ENCODE peak calls at places on chromosomes 5 and 9, in six cellular contexts. A is kidney, R is uterus, T is adrenal gland, M is retinal pigment epithelial cell, I is astrocyte. Z is an unnamed sample.

GRCh38 chr5:173495225-173495904 is 121.1 kb downstream of the BOD1 start:
- DNase-seq in A (no peak), R (no peak), T (no peak), M (no peak), I (no peak), Z (peak; percentile 22)

GRCh38 chr5:32244017-32244416 is 68.7 kb downstream of the MTMR12 start:
- DNase-seq in A (no peak), R (no peak), T (no peak), M (no peak), I (no peak), Z (no peak)

GRCh38 chr5:176996780-176997179 is 9.8 kb downstream of the UIMC1 start:
- DNase-seq in A (no peak), R (no peak), T (peak; percentile 39), M (no peak), I (peak; percentile 15), Z (no peak)

GRCh38 chr9:109107402-109108240 is 12.1 kb downstream of the TMEM245 start:
- DNase-seq in A (no peak), R (no peak), T (peak; percentile 73), M (no peak), I (peak; percentile 75), Z (peak; percentile 80)

GRCh38 chr9:94870793-94871558 is 144.5 kb downstream of the AOPEP start:
- DNase-seq in A (no peak), R (peak; percentile 54), T (no peak), M (no peak), I (peak; percentile 90), Z (no peak)

GRCh38 chr9:89179535-89179919 is 909 bp upstream of the SHC3 start:
- DNase-seq in A (no peak), R (no peak), T (no peak), M (no peak), I (peak; percentile 60), Z (peak; percentile 70)

GRCh38 chr5:37696190-37697021 is 143.4 kb downstream of the GDNF start:
- DNase-seq in A (no peak), R (no peak), T (no peak), M (peak; percentile 36), I (peak; percentile 76), Z (peak; percentile 48)

GRCh38 chr9:87657190-87657589 is 68.7 kb upstream of the CTSL start:
- DNase-seq in A (no peak), R (no peak), T (peak; percentile 73), M (no peak), I (no peak), Z (peak; percentile 82)

GRCh38 chr5:83312672-83313071 is 158.9 kb upstream of the VCAN start:
- DNase-seq in A (no peak), R (no peak), T (no peak), M (no peak), I (no peak), Z (no peak)

GRCh38 chr5:39148983-39149534 is 70.3 kb downstream of the FYB1 start:
- DNase-seq in A (no peak), R (no peak), T (no peak), M (no peak), I (no peak), Z (peak; percentile 49)

GRCh38 chr5:159928122-159928960 is 12.1 kb downstream of the ADRA1B start:
- DNase-seq in A (peak; percentile 87), R (no peak), T (peak; percentile 76), M (no peak), I (peak; percentile 85), Z (peak; percentile 76)

GRCh38 chr5:172379481-172379880 is 74.8 kb downstream of the SH3PXD2B start:
- DNase-seq in A (no peak), R (no peak), T (no peak), M (no peak), I (no peak), Z (no peak)

GRCh38 chr5:14229181-14229580 is 86.0 kb downstream of the TRIO start:
- DNase-seq in A (no peak), R (no peak), T (no peak), M (no peak), I (no peak), Z (no peak)

GRCh38 chr5:136195971-136196577 is 3.1 kb upstream of the SMIM32 start:
- DNase-seq in A (no peak), R (no peak), T (no peak), M (peak; percentile 16), I (peak; percentile 10), Z (peak; percentile 11)

GRCh38 chr5:138369706-138370105 is 17.2 kb downstream of the KDM3B start:
- DNase-seq in A (no peak), R (no peak), T (no peak), M (no peak), I (no peak), Z (peak; percentile 11)

GRCh38 chr5:135345945-135346731 is 52.9 kb downstream of the MACROH2A1 start:
- DNase-seq in A (no peak), R (no peak), T (no peak), M (no peak), I (no peak), Z (no peak)

GRCh38 chr5:109388407-109388806 is 21.4 kb downstream of the PJA2 start:
- DNase-seq in A (no peak), R (no peak), T (no peak), M (no peak), I (peak; percentile 33), Z (peak; percentile 35)

GRCh38 chr9:72300884-72301283 is 64.1 kb downstream of the ZFAND5 start:
- DNase-seq in A (no peak), R (no peak), T (no peak), M (no peak), I (no peak), Z (no peak)

GRCh38 chr5:10594591-10595210 is 30.8 kb downstream of the ANKRD33B start:
- DNase-seq in A (no peak), R (no peak), T (peak; percentile 27), M (no peak), I (peak; percentile 77), Z (peak; percentile 50)

GRCh38 chr9:30078195-30078594 is 2306.2 kb upstream of the ACO1 start:
- DNase-seq in A (no peak), R (no peak), T (no peak), M (no peak), I (no peak), Z (no peak)

GRCh38 chr9:78054180-78054579 is 22.6 kb upstream of the GNAQ start:
- DNase-seq in A (no peak), R (no peak), T (no peak), M (no peak), I (no peak), Z (no peak)

GRCh38 chr5:115480245-115480644 is 64.3 kb downstream of the FEM1C start:
- DNase-seq in A (peak; percentile 38), R (no peak), T (no peak), M (no peak), I (no peak), Z (no peak)

GRCh38 chr5:128036961-128037360 is 46.6 kb upstream of the SLC12A2 start:
- DNase-seq in A (no peak), R (no peak), T (no peak), M (no peak), I (peak; percentile 17), Z (peak; percentile 79)

GRCh38 chr5:30121092-30121491 is 1072.4 kb upstream of the CDH6 start:
- DNase-seq in A (no peak), R (no peak), T (no peak), M (no peak), I (no peak), Z (no peak)

GRCh38 chr5:90881626-90882150 is 323.1 kb downstream of the ADGRV1 start:
- DNase-seq in A (no peak), R (no peak), T (no peak), M (no peak), I (no peak), Z (no peak)

GRCh38 chr9:124011460-124012301 is at the start of gene LHX2:
- DNase-seq in A (no peak), R (no peak), T (peak; percentile 63), M (peak; percentile 89), I (peak; percentile 73), Z (peak; percentile 59)

GRCh38 chr5:58366461-58366860 is 93.4 kb downstream of the PLK2 start:
- DNase-seq in A (no peak), R (no peak), T (no peak), M (no peak), I (peak; percentile 56), Z (peak; percentile 24)

GRCh38 chr9:121483049-121483448 is 16.6 kb downstream of the GGTA1 start:
- DNase-seq in A (no peak), R (no peak), T (no peak), M (no peak), I (no peak), Z (peak; percentile 18)

GRCh38 chr5:118611332-118611945 is 376.9 kb downstream of the DTWD2 start:
- DNase-seq in A (no peak), R (no peak), T (no peak), M (no peak), I (no peak), Z (peak; percentile 34)

DNA sequence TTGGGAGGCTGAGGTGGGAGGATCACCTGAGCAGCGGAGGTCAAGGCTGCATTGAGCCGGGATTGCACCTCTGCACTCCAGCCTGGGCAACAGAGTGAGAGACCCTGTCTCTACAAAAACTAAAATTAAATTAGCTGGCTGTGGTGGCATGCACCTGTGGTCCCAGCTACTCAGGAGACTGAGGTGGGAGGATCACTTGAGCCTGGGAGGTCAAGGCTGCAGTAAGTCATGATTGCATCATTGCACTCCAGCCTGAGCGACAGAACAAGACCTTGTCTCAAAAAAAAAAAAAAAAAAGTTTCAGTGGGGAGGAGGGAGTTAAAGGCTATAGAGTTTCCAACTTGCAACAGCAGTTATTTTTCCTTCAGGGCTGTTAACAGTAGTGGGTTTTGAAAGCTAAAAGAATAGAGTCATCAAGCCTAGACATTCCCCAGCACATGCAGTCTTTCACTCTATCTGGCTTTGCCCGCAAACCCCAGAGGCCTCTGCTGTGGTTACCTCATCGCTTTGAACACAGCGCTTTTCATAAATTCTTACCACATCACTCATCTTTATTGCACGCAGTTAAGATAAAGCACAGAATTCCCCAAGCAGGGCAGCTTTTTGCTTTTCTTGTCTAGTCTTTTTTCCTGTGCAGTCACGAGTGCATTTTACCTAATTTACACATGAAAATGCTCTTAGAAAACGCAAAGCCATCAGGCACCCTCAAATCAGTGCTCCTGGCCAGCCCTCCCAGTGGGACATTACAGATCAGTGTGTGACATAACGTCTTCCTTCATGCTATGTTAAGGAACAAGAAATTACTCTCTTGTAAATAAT is 8.7 kb upstream of the SLC2A8 start:
- DNase-seq in A (no peak), R (peak; percentile 60), T (peak; percentile 86), M (peak; percentile 55), I (peak; percentile 96), Z (peak; percentile 99)
- H3K4me3 ChIP-seq in A (no peak overlapping the region), R (no peak overlapping the region), T (no peak overlapping the region), M (no peak overlapping the region), I (no peak overlapping the region), Z (no peak overlapping the region)

GRCh38 chr9:131771646-131772045 is 31.8 kb upstream of the RAPGEF1 start:
- DNase-seq in A (peak; percentile 47), R (no peak), T (no peak), M (no peak), I (no peak), Z (no peak)
- TF ChIP-seq CTCF in A (no peak), R (no peak), T (no peak), M (no peak), I (no peak), Z (no peak)

GRCh38 chr9:136194540-136194939 is 10.4 kb downstream of the LHX3 start:
- DNase-seq in A (no peak), R (no peak), T (no peak), M (no peak), I (no peak), Z (no peak)
- H3K4me3 ChIP-seq in A (no peak overlapping the region), R (no peak overlapping the region), T (no peak overlapping the region), M (no peak overlapping the region), I (no peak overlapping the region), Z (no peak overlapping the region)

DNA sequence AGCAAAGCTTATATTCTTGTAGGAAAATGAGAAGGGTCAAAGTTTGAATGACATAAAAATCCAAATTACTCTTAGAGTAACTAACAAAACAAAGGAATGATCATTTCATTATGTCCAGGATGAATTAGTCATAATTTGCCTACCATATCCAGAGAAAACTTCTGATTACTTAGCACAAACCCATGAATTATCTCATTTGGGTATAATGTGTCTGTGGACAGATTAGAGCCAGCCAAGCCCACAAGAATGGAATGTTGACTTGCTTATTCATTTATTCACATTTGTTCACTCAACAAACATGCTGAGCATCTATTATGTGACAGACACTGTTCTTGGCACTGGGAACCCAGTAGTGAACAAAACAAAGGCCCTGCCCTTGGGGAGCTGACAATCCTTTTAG is 87.4 kb downstream of the APBA1 start:
- DNase-seq in A (no peak), R (no peak), T (no peak), M (no peak), I (peak; percentile 89), Z (no peak)
- TF ChIP-seq CTCF in A (no peak), R (no peak), T (no peak), M (no peak), I (no peak), Z (no peak)